ENCODE peak calls at places on chromosomes 3 and 15, in ten cellular contexts. C is IMR-90; A is EL; U is stimulated activated CD8-positive, alpha-beta memory T cell treated with anti-CD3 and anti-CD28 coated beads, Interleukin-15, amount 100 ng/mL, for 24 hours; B is stimulated activated CD4-positive, alpha-beta T cell treated with anti-CD3 and anti-CD28 coated beads, Interleukin-2, amount 100 ng/mL, for 48 hours; K is omental fat pad; I is H9; Y is skeletal muscle cell; E is RWPE1; N is GM04504. Z is an unnamed sample.

GRCh38 chr3:131193671-131194291 is 167.1 kb downstream of the NEK11 start:
- DNase-seq in C (no peak), A (no peak), U (no peak), B (no peak), K (no peak), I (no peak), Y (no peak), E (no peak), N (no peak), Z (no peak)

GRCh38 chr3:197555281-197556261 is at the start of gene BDH1:
- DNase-seq in C (no peak), A (peak; percentile 50), U (peak; percentile 39), B (peak; percentile 54), K (no peak), I (peak; percentile 76), Y (no peak), E (peak; percentile 41), N (no peak), Z (no peak)

GRCh38 chr15:34223904-34224596 is 766 bp upstream of the EMC4 start:
- DNase-seq in C (peak; percentile 13), A (no peak), U (no peak), B (no peak), K (no peak), I (no peak), Y (no peak), E (no peak), N (no peak), Z (no peak)

GRCh38 chr15:72784233-72784876 is 797 bp upstream of the ADPGK start:
- DNase-seq in C (peak; percentile 89), A (peak; percentile 83), U (no peak), B (peak; percentile 57), K (no peak), I (no peak), Y (peak; percentile 67), E (peak; percentile 57), N (peak; percentile 71), Z (peak; percentile 55)

GRCh38 chr3:139482206-139482605 is 5.9 kb upstream of the RBP2 start:
- DNase-seq in C (no peak), A (no peak), U (no peak), B (no peak), K (no peak), I (no peak), Y (no peak), E (no peak), N (no peak), Z (no peak)

GRCh38 chr3:37453393-37454391 is 279.3 kb upstream of the LRRFIP2 start:
- DNase-seq in C (no peak), A (peak; percentile 3), U (no peak), B (no peak), K (no peak), I (no peak), Y (no peak), E (no peak), N (no peak), Z (no peak)

GRCh38 chr15:31398677-31399260 is 72.1 kb downstream of the KLF13 start:
- DNase-seq in C (no peak), A (no peak), U (no peak), B (no peak), K (no peak), I (peak; percentile 28), Y (no peak), E (no peak), N (no peak), Z (no peak)

GRCh38 chr15:95990833-95991232 is 339.7 kb upstream of the NR2F2 start:
- DNase-seq in C (no peak), A (no peak), U (no peak), B (no peak), K (no peak), I (no peak), Y (no peak), E (no peak), N (no peak), Z (no peak)

GRCh38 chr3:10985181-10985580 is 7.4 kb upstream of the SLC6A1 start:
- DNase-seq in C (no peak), A (no peak), U (no peak), B (no peak), K (no peak), I (no peak), Y (no peak), E (no peak), N (no peak), Z (no peak)

Z was measured in NT2/D1.